ENCODE peak calls at places on chromosomes 1 and 21, in nine cellular contexts. M, Z, Y, E, S, T, N, P and A are unnamed samples.

GRCh38 chr1:224528900-224529299 is 87.2 kb upstream of the CNIH3 start:
- DNase-seq in S (no peak), Y (no peak), N (peak; percentile 23), Z (peak; percentile 69), T (peak; percentile 89), M (peak; percentile 72), P (peak; percentile 95), E (peak; percentile 52), A (no peak)

GRCh38 chr1:72439036-72439435 is 156.7 kb upstream of the NEGR1 start:
- DNase-seq in T (no peak), P (peak; percentile 64), M (peak; percentile 43), S (no peak), Z (peak; percentile 35), N (no peak), E (peak; percentile 36), Y (no peak), A (no peak)

GRCh38 chr1:236692128-236692527 is 5.8 kb downstream of the ACTN2 start:
- DNase-seq in N (no peak), Y (no peak), T (no peak), P (no peak), E (no peak), S (no peak), Z (no peak), M (no peak), A (no peak)

GRCh38 chr1:56584910-56585528 is 5.7 kb upstream of the PLPP3 start:
- DNase-seq in P (peak; percentile 77), M (peak; percentile 78), Y (no peak), T (peak; percentile 49), Z (peak; percentile 83), S (no peak), E (peak; percentile 75), N (peak; percentile 60), A (peak; percentile 45)

GRCh38 chr21:45769239-45769758 is 125.8 kb downstream of the PCBP3 start:
- DNase-seq in N (no peak), S (no peak), Y (no peak), M (no peak), E (no peak), P (no peak), Z (no peak), T (no peak), A (peak; percentile 13)

GRCh38 chr1:6041432-6042062 is 4.1 kb upstream of the KCNAB2 start:
- DNase-seq in T (no peak), Z (peak; percentile 22), E (peak; percentile 6), N (peak; percentile 19), S (no peak), M (peak; percentile 63), Y (no peak), P (peak; percentile 21), A (peak; percentile 59)

GRCh38 chr1:27566462-27567182 is 37.3 kb downstream of the AHDC1 start:
- DNase-seq in N (no peak), E (peak; percentile 49), Z (no peak), M (no peak), T (no peak), S (no peak), Y (no peak), P (no peak), A (no peak)

GRCh38 chr1:79082233-79082632 is 75.7 kb upstream of the ADGRL4 start:
- DNase-seq in Y (no peak), P (no peak), N (no peak), S (no peak), T (no peak), M (no peak), E (no peak), Z (no peak), A (no peak)

GRCh38 chr1:92480200-92480812 is 6.4 kb downstream of the GFI1 start:
- DNase-seq in P (no peak), T (no peak), Y (no peak), S (no peak), N (no peak), E (no peak), M (no peak), Z (no peak), A (no peak)

GRCh38 chr21:32093758-32094463 is 184.9 kb downstream of the MIS18A start:
- DNase-seq in E (no peak), Z (no peak), N (no peak), S (no peak), T (no peak), Y (no peak), P (no peak), M (no peak), A (no peak)

GRCh38 chr1:246705368-246705767 is 18.8 kb upstream of the SCCPDH start:
- DNase-seq in T (peak; percentile 79), E (peak; percentile 97), N (peak; percentile 56), Y (peak; percentile 98), P (peak; percentile 93), M (peak; percentile 93), S (no peak), Z (peak; percentile 90), A (no peak)

GRCh38 chr21:38459490-38459889 is 38.8 kb downstream of the ERG start:
- DNase-seq in E (no peak), T (no peak), N (no peak), P (no peak), Y (no peak), S (no peak), Z (no peak), M (peak; percentile 43), A (no peak)

GRCh38 chr21:38455403-38455802 is 42.9 kb downstream of the ERG start:
- DNase-seq in P (no peak), N (no peak), E (peak; percentile 48), M (no peak), T (no peak), Z (peak; percentile 79), S (no peak), Y (no peak), A (no peak)

GRCh38 chr21:38460171-38460742 is 38.0 kb downstream of the ERG start:
- DNase-seq in S (no peak), Z (peak; percentile 94), Y (no peak), N (no peak), P (peak; percentile 42), E (peak; percentile 46), M (peak; percentile 47), T (no peak), A (no peak)
- TF ChIP-seq CTCF in S (no peak), Z (no peak), Y (no peak), N (no peak), P (no peak), E (no peak), M (no peak), T (no peak), A (no peak)

GRCh38 chr1:197391303-197392226 is 123.5 kb downstream of the CRB1 start:
- DNase-seq in S (no peak), P (no peak), M (no peak), T (no peak), Z (peak; percentile 13), E (no peak), N (peak; percentile 10), Y (no peak), A (no peak)
- TF ChIP-seq CTCF in S (no peak), P (no peak), M (peak; percentile 12), T (no peak), Z (no peak), E (no peak), N (no peak), Y (no peak), A (no peak)

GRCh38 chr1:10211805-10212405 is 1.5 kb downstream of the KIF1B start:
- DNase-seq in P (no peak), N (peak; percentile 23), Y (no peak), T (no peak), Z (no peak), E (no peak), M (peak; percentile 47), S (no peak), A (no peak)

GRCh38 chr1:10208537-10208936 is 1.8 kb upstream of the KIF1B start:
- DNase-seq in Y (no peak), N (no peak), S (no peak), T (no peak), Z (no peak), P (no peak), E (no peak), M (no peak), A (no peak)

GRCh38 chr1:10210841-10211804 is 753 bp downstream of the KIF1B start:
- DNase-seq in S (peak; percentile 29), Y (peak; percentile 71), P (peak; percentile 98), M (peak; percentile 90), E (peak; percentile 98), T (peak; percentile 59), N (peak; percentile 77), Z (peak; percentile 98), A (peak; percentile 46)

GRCh38 chr1:10209590-10209904 is 823 bp upstream of the KIF1B start:
- DNase-seq in E (no peak), S (no peak), Y (no peak), Z (no peak), N (no peak), M (no peak), T (no peak), P (no peak), A (no peak)

DNA sequence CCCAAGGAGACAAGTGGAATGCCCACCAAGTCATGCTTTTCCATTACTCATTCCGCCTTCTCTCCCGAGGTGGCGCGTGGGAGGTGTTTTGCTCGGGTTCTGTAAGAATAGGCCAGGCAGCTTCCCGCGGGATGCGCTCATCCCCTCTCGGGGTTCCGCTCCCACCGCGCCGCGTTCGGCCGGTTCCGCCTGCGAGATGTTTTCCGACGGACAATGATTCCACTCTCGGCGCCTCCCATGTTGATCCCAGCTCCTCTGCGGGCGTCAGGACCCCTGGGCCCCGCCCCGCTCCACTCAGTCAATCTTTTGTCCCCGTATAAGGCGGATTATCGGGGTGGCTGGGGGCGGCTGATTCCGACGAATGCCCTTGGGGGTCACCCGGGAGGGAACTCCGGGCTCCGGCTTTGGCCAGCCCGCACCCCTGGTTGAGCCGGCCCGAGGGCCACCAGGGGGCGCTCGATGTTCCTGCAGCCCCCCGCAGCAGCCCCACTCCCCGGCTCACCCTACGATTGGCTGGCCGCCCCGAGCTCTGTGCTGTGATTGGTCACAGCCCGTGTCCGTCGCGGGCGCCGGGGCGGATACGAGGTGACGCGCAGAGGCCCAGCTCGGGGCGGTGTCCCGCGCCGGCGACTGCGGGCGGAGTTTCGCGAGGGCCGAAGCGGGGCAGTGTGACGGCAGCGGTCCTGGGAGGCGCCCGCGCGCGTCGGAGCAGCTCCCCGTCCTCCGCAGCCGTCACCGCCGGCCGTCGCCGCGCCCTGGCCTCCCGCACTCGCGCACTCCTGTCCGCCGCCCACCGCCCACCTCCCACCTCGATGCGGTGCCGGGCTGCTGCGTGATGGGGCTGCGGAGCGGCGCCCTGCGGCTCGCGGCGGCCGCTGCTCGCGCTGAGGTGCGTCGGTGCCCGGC is at the start of gene KIF1B:
- DNase-seq in S (peak; percentile 98), M (peak; percentile 98), N (peak; percentile 96), Z (peak; percentile 98), T (peak; percentile 96), Y (peak; percentile 79), E (peak; percentile 98), P (peak; percentile 95), A (peak; percentile 100)
- TF ChIP-seq CTCF in S (peak; percentile 97), M (peak; percentile 93), N (peak; percentile 84), Z (peak; percentile 73), T (peak; percentile 92), Y (peak; percentile 97), E (peak; percentile 68), P (peak; percentile 69), A (peak; percentile 78)

DNA sequence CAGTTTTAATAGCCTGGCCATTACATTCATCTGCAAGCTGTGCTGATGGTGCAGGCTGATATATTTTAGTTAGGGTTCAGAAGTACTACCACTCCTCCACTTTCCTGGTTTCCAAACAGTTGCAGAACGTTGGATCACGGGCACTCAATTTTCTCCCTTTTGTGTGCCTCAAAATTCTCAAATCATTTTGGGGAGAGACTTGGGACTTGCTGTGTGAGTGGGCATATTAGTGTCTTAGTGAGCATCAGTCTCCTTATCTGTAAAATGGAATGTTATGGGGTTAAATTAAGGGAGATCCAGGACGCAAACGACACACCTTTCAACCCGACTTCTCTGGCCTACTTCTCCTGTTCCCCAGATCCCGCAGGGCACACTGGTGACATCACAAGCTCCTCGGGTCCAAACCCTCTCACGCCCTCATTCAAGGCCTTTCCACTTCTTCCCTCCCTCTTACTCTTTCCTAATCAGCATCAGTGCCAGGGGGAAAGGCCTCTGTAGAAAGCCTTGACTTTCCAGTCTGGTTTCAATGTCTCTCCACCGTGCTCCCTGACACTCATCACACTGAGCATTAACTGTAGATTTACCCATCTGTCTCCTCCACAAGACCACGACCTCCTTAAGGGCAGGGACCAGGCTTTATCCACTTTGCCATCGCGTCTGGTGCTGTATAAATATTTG is 1.2 kb downstream of the PIGP start:
- DNase-seq in N (peak; percentile 70), Z (peak; percentile 86), Y (peak; percentile 27), M (peak; percentile 45), P (peak; percentile 92), E (peak; percentile 87), T (no peak), S (peak; percentile 33), A (peak; percentile 16)
- TF ChIP-seq CTCF in N (no peak), Z (no peak), Y (no peak), M (no peak), P (no peak), E (no peak), T (no peak), S (no peak), A (no peak)